ENCODE peak calls at places on chromosomes 11 and 22, in four cellular contexts. R is hepatocyte, B is fibroblast of lung, U is PC-3. V is an unnamed sample. For H3K4me1, the result is how much of the 10 kb centered on the place peaks cover.

GRCh38 chr11:12053606-12054361 is 45.4 kb upstream of the DKK3 start:
- DNase-seq in R (no peak), B (no peak), U (no peak), V (no peak)

GRCh38 chr11:100105605-100106358 is 581.3 kb upstream of the ARHGAP42 start:
- DNase-seq in R (no peak), U (no peak), B (no peak), V (no peak)

GRCh38 chr11:69386594-69387408 is 92.8 kb downstream of the MYEOV start:
- DNase-seq in U (no peak), B (no peak), R (no peak), V (no peak)

GRCh38 chr11:68002943-68003845 is 703 bp downstream of the UNC93B1 start:
- DNase-seq in U (peak), B (no peak), R (peak), V (peak)

GRCh38 chr22:24730864-24731263 is 43.7 kb downstream of the PIWIL3 start:
- DNase-seq in R (no peak), B (no peak), U (no peak), V (no peak)

GRCh38 chr11:8832571-8833260 is 78.3 kb upstream of the AKIP1 start:
- DNase-seq in U (peak), R (peak), B (peak), V (peak)

GRCh38 chr11:79209540-79210266 is 231.1 kb downstream of the TENM4 start:
- DNase-seq in B (no peak), U (peak), R (no peak), V (no peak)

GRCh38 chr11:3952715-3953114 is 97.3 kb downstream of the STIM1 start:
- DNase-seq in R (no peak), B (no peak), U (no peak), V (no peak)

GRCh38 chr11:122505304-122506006 is 150.1 kb upstream of the UBASH3B start:
- DNase-seq in U (peak), B (peak), R (peak), V (peak)

GRCh38 chr11:18313985-18314763 is 7.8 kb downstream of the HPS5 start:
- DNase-seq in U (no peak), B (peak), R (no peak), V (peak)

GRCh38 chr11:126518996-126519351 is 163.5 kb downstream of the ST3GAL4 start:
- DNase-seq in U (no peak), B (no peak), R (no peak), V (no peak)

GRCh38 chr11:94785509-94785908 is 17.4 kb downstream of the AMOTL1 start:
- DNase-seq in U (no peak), R (no peak), B (no peak), V (no peak)

GRCh38 chr11:94788396-94788795 is 20.2 kb downstream of the AMOTL1 start:
- DNase-seq in R (peak), B (peak), U (peak), V (peak)

GRCh38 chr11:94786264-94787126 is 18.3 kb downstream of the AMOTL1 start:
- DNase-seq in B (no peak), R (no peak), U (peak), V (no peak)

GRCh38 chr11:94784884-94785283 is 16.7 kb downstream of the AMOTL1 start:
- DNase-seq in U (no peak), B (no peak), R (no peak), V (no peak)

DNA sequence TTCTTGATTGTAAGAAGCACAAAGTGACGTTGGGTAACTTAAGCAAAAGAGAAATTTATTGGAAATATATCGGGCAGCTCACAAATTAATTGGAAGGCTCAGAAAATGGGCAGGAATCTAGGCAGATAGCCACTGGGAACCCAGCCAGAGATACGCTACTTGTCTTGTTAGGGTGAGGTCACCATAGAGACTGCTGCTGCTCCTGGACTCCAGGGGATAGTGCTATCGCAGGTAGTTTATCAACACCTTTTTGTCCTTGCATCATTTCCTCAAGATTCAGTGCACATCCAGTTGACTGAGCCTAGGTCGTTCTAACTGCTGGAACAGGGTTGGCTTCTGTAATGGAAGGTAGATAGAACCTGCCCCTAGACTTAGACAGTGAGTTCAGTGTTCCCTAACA is 19.6 kb downstream of the AMOTL1 start:
- DNase-seq in R (peak), B (no peak), U (peak), V (no peak)
- H3K4me1 ChIP-seq in R (under half), B (under half), U (half or more), V (half or more)

DNA sequence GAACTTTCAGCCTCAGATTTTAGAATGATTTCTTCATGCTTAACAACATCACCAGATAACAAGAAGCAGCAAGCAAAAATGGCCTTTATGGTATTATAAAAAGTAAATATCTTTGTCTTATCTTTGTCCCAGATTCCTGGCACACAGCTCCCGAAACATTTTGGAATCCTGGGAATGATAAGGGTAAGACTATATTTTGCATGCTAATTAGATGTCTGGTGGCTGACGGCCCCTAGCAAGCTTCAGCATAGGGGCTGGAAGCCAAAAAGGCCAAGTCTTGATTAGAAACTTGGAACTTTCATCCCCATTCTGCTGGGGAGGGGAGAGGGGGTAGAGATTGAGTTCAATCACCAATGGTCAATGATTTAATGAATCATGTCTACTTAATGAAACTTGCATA is 38.3 kb upstream of the EED start:
- DNase-seq in B (no peak), R (no peak), U (no peak), V (no peak)
- H3K4me2 ChIP-seq in B (no peak), R (no peak), U (no peak), V (no peak)

DNA sequence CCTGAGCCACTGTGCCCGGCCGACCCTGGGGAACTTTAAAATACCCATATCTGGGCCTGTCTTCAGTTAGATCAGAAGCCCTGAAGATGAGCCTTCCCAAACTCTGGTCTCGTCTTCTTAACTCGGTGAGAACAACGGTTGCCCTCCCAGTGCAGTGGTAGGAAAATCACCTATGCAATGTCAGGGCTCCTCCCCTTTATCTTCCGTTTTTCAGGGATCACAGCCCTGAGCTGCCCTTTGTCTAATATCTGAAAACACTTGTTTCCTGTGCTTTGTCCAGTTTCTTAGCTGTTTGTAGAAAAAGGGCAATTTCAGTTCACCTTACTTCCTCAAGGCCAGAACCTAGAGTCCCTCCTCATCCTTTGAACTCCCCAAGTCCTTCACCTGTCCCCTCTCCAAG is 9.4 kb downstream of the DRAP1 start:
- DNase-seq in B (no peak), U (no peak), R (no peak), V (no peak)
- H2AFZ ChIP-seq in B (no peak), U (no peak), R (no peak), V (no peak)

DNA sequence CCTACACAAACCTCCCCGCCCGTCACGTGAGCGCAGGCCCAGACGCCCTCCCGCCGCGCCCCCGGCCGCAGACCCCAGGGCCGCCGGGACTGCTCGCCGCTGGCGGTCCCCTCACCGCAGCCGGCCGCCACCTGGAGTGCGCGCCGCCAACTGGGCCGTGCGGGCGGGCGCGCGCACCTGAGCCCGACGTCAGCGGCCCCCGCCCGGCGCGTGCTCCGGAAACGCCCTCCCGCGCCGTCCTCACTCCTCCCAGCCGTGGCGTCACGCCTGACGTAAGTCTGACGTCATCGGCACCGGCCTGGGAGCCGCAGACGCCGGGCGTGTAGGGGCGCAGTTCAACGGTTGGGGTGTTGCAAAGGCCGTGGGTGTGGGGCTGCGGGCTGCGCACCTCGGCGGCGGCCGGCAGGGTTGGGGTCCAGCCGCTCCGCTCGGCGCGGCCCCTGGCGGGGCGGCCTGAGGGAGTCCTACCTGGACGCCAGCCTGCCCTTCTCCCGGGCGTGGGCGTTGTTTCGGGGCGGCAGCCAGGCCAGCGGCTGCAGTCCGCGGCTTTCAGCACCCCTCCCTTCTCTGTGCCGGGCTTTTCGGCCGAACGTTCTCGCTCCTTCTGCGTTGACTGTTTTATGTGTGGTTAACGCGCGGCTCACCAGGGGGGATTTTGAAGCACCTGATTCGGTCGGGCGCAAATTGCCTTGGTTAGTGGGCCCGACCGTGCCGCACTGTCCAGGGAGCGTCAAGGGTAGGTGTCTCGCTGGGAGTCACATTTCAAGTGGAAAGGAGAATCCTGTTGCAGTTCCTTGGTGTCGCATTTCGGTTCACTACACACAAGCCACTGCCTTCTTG is at the start of gene JOSD1:
- DNase-seq in B (peak), U (peak), R (peak), V (peak)
- H3K4me1 ChIP-seq in B (under half), U (under half), R (under half), V (under half)

GRCh38 chr11:45924927-45925326 is 2.5 kb downstream of the LARGE2 start:
- DNase-seq in U (no peak), R (no peak), B (no peak), V (no peak)
- H3K4me2 ChIP-seq in U (no peak), R (no peak), B (no peak), V (no peak)

GRCh38 chr11:27621440-27622161 is 78.7 kb downstream of the BDNF start:
- DNase-seq in R (no peak), B (peak), U (peak), V (no peak)
- H2AFZ ChIP-seq in R (no peak), B (no peak), U (no peak), V (no peak)

GRCh38 chr22:44030702-44031082 is 6.6 kb downstream of the PARVB start:
- DNase-seq in B (no peak), R (no peak), U (no peak), V (no peak)

GRCh38 chr22:44028091-44028490 is 4.0 kb downstream of the PARVB start:
- DNase-seq in B (no peak), U (no peak), R (no peak), V (no peak)

GRCh38 chr22:44030051-44030701 is 6.1 kb downstream of the PARVB start:
- DNase-seq in U (no peak), R (no peak), B (no peak), V (no peak)

GRCh38 chr22:44026630-44027511 is 2.8 kb downstream of the PARVB start:
- DNase-seq in U (no peak), B (peak), R (no peak), V (no peak)

DNA sequence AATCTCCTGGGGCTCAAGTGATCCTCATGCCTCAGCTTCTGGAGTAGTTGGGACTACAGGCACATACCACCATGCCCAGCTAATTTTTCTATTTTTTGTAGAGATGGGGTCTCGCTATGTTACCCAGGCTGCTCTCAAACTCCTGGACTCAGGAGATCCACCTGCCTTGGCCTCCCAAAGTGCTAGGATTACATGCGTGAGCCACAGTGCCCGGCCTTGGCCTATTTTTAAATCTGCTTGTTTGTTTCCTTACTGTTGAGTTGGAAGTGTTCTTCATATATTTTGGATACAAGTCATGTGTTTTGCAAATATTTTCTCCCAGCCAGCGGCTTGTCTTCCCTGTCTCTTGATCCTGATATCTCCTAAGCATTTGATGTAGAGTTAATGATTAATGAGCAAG is 5.0 kb downstream of the PARVB start:
- DNase-seq in U (no peak), R (no peak), B (no peak), V (no peak)
- H3K4me1 ChIP-seq in U (under half), R (under half), B (under half), V (under half)

DNA sequence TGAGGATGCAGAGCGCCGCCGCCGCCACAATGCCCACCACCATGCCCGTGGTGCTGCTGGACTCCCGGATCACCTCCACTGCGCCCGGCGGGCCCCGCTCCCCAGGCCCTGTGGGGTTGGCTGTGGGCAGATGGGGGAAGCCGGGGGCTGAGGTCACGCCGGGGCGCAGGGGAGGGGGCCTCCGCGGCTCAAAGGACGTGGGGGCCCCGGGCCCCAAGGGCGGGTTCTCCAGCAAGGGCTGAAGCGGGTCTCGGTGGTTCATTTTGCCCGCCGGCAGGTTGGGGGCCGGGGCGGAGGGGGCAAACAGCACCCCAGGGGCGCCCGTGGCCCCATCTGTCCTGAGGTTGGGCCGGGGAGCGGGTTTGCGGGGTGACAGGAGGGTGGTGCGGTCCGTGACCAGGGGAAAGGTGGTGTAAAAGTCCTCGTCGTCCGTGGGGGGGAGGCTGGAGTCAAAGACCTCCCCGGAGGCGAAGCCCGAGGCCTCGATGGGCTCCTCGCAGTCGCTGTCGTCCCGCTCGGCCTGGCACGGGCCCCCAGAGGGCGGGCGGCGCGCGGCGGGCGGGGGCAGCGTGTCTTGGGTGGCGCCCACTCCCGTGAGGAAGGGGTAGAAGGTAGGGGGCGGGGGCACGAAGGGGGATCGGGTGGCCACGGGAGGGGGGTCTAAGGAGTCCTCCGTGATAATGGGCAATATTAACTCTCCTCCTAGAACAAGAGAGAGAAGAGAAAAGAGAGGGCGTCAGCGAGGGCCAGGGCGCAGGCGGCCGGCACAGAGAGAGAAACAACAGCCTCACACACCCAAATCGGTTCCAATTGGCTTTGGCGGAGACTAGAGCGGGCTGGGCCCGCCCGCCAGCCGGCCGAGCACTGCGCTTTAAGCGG is 16.6 kb downstream of the SLC22A12 start:
- DNase-seq in B (peak), R (no peak), U (peak), V (no peak)
- H3K4me2 ChIP-seq in B (no peak), R (no peak), U (peak), V (no peak)

GRCh38 chr11:128692750-128693578 is 908 bp upstream of the FLI1 start:
- DNase-seq in R (no peak), U (peak), B (peak), V (peak)

GRCh38 chr11:128696930-128697329 is 3.1 kb downstream of the FLI1 start:
- DNase-seq in R (no peak), U (no peak), B (no peak), V (no peak)

GRCh38 chr11:128695539-128696221 is 1.8 kb downstream of the FLI1 start:
- DNase-seq in B (no peak), R (no peak), U (no peak), V (no peak)

GRCh38 chr11:128691802-128692749 is 1.8 kb upstream of the FLI1 start:
- DNase-seq in R (no peak), U (no peak), B (no peak), V (no peak)

DNA sequence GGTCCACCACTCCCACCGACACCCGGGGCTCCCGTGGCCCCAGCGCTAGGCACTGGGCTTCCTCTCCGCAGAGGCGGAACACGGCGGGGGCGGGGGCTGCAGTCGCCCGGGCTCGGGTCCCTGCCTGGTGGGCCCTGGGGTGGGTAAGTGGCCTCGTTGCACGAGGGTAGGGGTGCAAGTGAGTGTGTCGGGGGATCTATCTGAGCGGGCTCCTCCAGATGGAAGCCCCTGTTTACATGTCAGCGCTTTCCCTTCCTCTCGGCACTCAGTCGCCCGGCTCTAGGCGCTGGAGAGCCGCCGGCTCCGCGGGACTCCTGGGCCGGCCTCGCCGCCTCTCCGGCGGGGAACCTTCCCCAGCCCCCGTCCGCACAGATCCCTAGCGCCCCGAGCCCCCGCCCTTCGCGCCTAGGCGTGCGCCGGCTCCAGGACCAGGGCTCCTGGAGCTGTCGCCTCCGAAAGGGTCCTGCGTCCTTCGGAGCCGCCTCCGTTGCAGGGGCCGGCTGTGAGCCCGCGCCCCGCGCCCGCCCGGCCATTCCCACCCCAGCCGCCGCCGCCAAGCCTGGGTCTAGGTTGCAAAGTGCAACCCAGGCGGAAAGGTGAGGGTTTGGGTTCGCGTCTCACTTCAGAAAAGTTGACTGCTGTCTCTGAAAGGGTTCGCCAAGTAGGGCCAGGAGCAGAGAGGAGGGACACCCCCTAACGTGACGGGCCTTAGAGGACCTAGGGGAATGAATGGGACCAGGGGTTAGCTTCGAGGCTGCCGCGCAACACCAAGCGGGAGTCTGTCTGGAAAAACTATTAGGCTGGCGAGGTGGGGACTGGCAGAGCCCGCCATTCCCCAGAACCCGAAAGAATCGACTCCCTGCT is 978 bp downstream of the FLI1 start:
- DNase-seq in U (no peak), B (peak), R (no peak), V (no peak)
- H2AFZ ChIP-seq in U (no peak), B (peak), R (peak), V (peak)

DNA sequence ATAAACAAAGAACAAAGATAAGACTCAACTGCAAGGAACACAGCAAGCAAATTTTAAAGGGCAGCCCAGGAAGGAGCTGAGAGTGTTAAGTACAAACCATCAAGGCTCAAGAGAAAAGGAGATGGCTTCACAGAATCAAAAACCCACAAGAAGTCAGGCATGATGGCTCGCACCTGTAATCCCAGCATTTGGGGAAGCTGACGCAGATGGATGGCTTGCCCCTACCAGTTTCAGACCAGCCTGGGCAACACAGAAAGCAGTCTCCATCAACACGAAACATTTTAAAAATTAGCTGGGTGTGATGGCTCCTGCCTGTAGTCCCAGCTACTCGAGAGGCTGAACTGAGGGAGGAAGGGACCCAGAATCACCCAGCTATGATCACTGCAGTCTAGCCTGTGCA is 32.6 kb downstream of the MAPK1 start:
- DNase-seq in U (no peak), B (no peak), R (no peak), V (no peak)
- H3K4me1 ChIP-seq in U (under half), B (under half), R (under half), V (under half)

V was measured in mammary epithelial cell.